ENCODE peak calls at places on chromosome 14, in seven cellular contexts. P is GDM1; L is stomach; B is cardiac muscle cell; G is iPS-NIHi11; C is activated CD4-positive, CD25-positive, alpha-beta regulatory T cell; E is hepatic stellate cell. J is an unnamed sample.

GRCh38 chr14:72710212-72710611 is 183.7 kb downstream of the DPF3 start:
- DNase-seq in P (no peak), L (no peak), B (peak; percentile 20), G (no peak), C (no peak), E (no peak), J (no peak)

GRCh38 chr14:22268875-22269274 is 320.1 kb downstream of the DAD1 start:
- DNase-seq in P (no peak), L (no peak), B (peak; percentile 9), G (no peak), C (no peak), E (no peak), J (no peak)

GRCh38 chr14:59601056-59601455 is 24.4 kb upstream of the CCDC175 start:
- DNase-seq in P (no peak), L (no peak), B (no peak), G (no peak), C (no peak), E (no peak), J (no peak)

GRCh38 chr14:77511486-77512162 is 13.0 kb upstream of the ISM2 start:
- DNase-seq in P (no peak), L (no peak), B (peak; percentile 12), G (no peak), C (no peak), E (no peak), J (no peak)

GRCh38 chr14:79543966-79544365 is 667.3 kb downstream of the DIO2 start:
- DNase-seq in P (no peak), L (no peak), B (peak; percentile 32), G (peak; percentile 53), C (no peak), E (no peak), J (peak; percentile 22)

GRCh38 chr14:105665247-105665950 is 139.0 kb downstream of the TMEM121 start:
- DNase-seq in P (no peak), L (no peak), B (no peak), G (no peak), C (no peak), E (no peak), J (no peak)

GRCh38 chr14:103519043-103519836 is 3.4 kb downstream of the CKB start:
- DNase-seq in P (peak; percentile 52), L (peak; percentile 43), B (peak; percentile 33), G (no peak), C (no peak), E (peak; percentile 59), J (no peak)

GRCh38 chr14:84065811-84066210 is 1464.1 kb upstream of the FLRT2 start:
- DNase-seq in P (no peak), L (no peak), B (no peak), G (no peak), C (no peak), E (no peak), J (no peak)

GRCh38 chr14:65551019-65551643 is 138.6 kb downstream of the FUT8 start:
- DNase-seq in P (no peak), L (no peak), B (no peak), G (no peak), C (no peak), E (no peak), J (no peak)

GRCh38 chr14:22838631-22839041 is 2.3 kb downstream of the MMP14 start:
- DNase-seq in P (peak; percentile 68), L (no peak), B (peak; percentile 90), G (no peak), C (no peak), E (peak; percentile 80), J (peak; percentile 77)

GRCh38 chr14:59215353-59215752 is 26.9 kb downstream of the DAAM1 start:
- DNase-seq in P (no peak), L (peak; percentile 85), B (peak; percentile 67), G (no peak), C (no peak), E (no peak), J (no peak)

GRCh38 chr14:23568600-23569310 is 1.2 kb upstream of the AP1G2 start:
- DNase-seq in P (peak; percentile 23), L (no peak), B (no peak), G (peak; percentile 43), C (no peak), E (no peak), J (no peak)

GRCh38 chr14:100609941-100610391 is 22.7 kb upstream of the BEGAIN start:
- DNase-seq in P (no peak), L (no peak), B (no peak), G (no peak), C (no peak), E (no peak), J (no peak)

GRCh38 chr14:68408680-68409079 is 384.2 kb downstream of the ZFP36L1 start:
- DNase-seq in P (no peak), L (no peak), B (peak; percentile 38), G (no peak), C (no peak), E (no peak), J (peak; percentile 69)

GRCh38 chr14:77804592-77804991 is 4.7 kb downstream of the ADCK1 start:
- DNase-seq in P (no peak), L (no peak), B (peak; percentile 29), G (peak; percentile 54), C (no peak), E (no peak), J (peak; percentile 19)

GRCh38 chr14:35861204-35861868 is 35.2 kb downstream of the BRMS1L start:
- DNase-seq in P (no peak), L (no peak), B (peak; percentile 50), G (no peak), C (no peak), E (no peak), J (no peak)

GRCh38 chr14:71932229-71932951 is at the start of gene RGS6:
- DNase-seq in P (peak; percentile 5), L (peak; percentile 28), B (peak; percentile 16), G (peak; percentile 88), C (no peak), E (no peak), J (no peak)

GRCh38 chr14:63573579-63573978 is 30.4 kb upstream of the PPP2R5E start:
- DNase-seq in P (no peak), L (no peak), B (peak; percentile 9), G (no peak), C (no peak), E (no peak), J (no peak)

GRCh38 chr14:52961060-52961639 is 10.3 kb upstream of the FERMT2 start:
- DNase-seq in P (peak; percentile 11), L (peak; percentile 62), B (peak; percentile 79), G (peak; percentile 70), C (peak; percentile 17), E (peak; percentile 44), J (peak; percentile 66)

GRCh38 chr14:45028107-45028626 is 55.7 kb upstream of the PRPF39 start:
- DNase-seq in P (no peak), L (no peak), B (no peak), G (no peak), C (no peak), E (no peak), J (no peak)

GRCh38 chr14:58193542-58193941 is 6.4 kb upstream of the ACTR10 start:
- DNase-seq in P (no peak), L (no peak), B (no peak), G (no peak), C (no peak), E (no peak), J (peak; percentile 35)

GRCh38 chr14:100857923-100858837 is 32.3 kb downstream of the MEG3 start:
- DNase-seq in P (no peak), L (no peak), B (no peak), G (no peak), C (no peak), E (no peak), J (no peak)

GRCh38 chr14:89952581-89952980 is 1.9 kb downstream of the EFCAB11 start:
- DNase-seq in P (no peak), L (no peak), B (no peak), G (no peak), C (no peak), E (no peak), J (no peak)

GRCh38 chr14:50740858-50741257 is 72.8 kb upstream of the SAV1 start:
- DNase-seq in P (no peak), L (no peak), B (peak; percentile 15), G (no peak), C (no peak), E (no peak), J (peak; percentile 52)

GRCh38 chr14:103006991-103007520 is 50.3 kb downstream of the CDC42BPB start:
- DNase-seq in P (no peak), L (no peak), B (no peak), G (no peak), C (no peak), E (no peak), J (no peak)

GRCh38 chr14:105505101-105505500 is 14.1 kb downstream of the TEDC1 start:
- DNase-seq in P (no peak), L (no peak), B (no peak), G (no peak), C (no peak), E (no peak), J (no peak)

GRCh38 chr14:56846970-56847928 is 37.0 kb upstream of the OTX2 start:
- DNase-seq in P (no peak), L (no peak), B (no peak), G (peak; percentile 61), C (no peak), E (no peak), J (no peak)

GRCh38 chr14:89428556-89429196 is 11.6 kb upstream of the FOXN3 start:
- DNase-seq in P (no peak), L (no peak), B (no peak), G (no peak), C (no peak), E (no peak), J (peak; percentile 90)

GRCh38 chr14:20195911-20196310 is 5.2 kb downstream of the OR11G2 start:
- DNase-seq in P (no peak), L (no peak), B (no peak), G (no peak), C (no peak), E (no peak), J (no peak)

GRCh38 chr14:91092095-91092494 is 21.8 kb upstream of the DGLUCY start:
- DNase-seq in P (no peak), L (no peak), B (no peak), G (no peak), C (no peak), E (no peak), J (no peak)

GRCh38 chr14:38342803-38343202 is 86.9 kb upstream of the CLEC14A start:
- DNase-seq in P (no peak), L (no peak), B (no peak), G (no peak), C (no peak), E (peak; percentile 56), J (peak; percentile 95)

GRCh38 chr14:100471451-100472093 is 115.6 kb downstream of the BEGAIN start:
- DNase-seq in P (no peak), L (no peak), B (no peak), G (no peak), C (no peak), E (no peak), J (no peak)